ENCODE peak calls at places on chromosomes 4 and X, in four cellular contexts. One of them, this sample, is unnamed.

GRCh38 chr4:47945930-47946726 is 31.7 kb upstream of the NFXL1 start:
- DNase-seq in activated CD8-positive, alpha-beta T cell treated with anti-CD3 and anti-CD28 coated beads, Interleukin-2, amount 10 ng/mL, durations not matched to agents 7 days and 5 days: no peak
- DNase-seq in stimulated activated CD4-positive, alpha-beta T cell treated with anti-CD3 and anti-CD28 coated beads, Interleukin-15, amount 100 ng/mL, for 1 hour: no peak
- DNase-seq in activated effector memory CD4-positive, alpha-beta T cell treated with anti-CD3 and anti-CD28 coated beads, Interleukin-2, amount 50 U/mL, for 16 hours: no peak
- DNase-seq in this sample: no peak

GRCh38 chr4:56999751-57000150 is 21.1 kb downstream of the POLR2B start:
- DNase-seq in activated effector memory CD4-positive, alpha-beta T cell treated with anti-CD3 and anti-CD28 coated beads, Interleukin-2, amount 50 U/mL, for 16 hours: no peak
- DNase-seq in stimulated activated CD4-positive, alpha-beta T cell treated with anti-CD3 and anti-CD28 coated beads, Interleukin-15, amount 100 ng/mL, for 1 hour: no peak
- DNase-seq in activated CD8-positive, alpha-beta T cell treated with anti-CD3 and anti-CD28 coated beads, Interleukin-2, amount 10 ng/mL, durations not matched to agents 7 days and 5 days: no peak
- DNase-seq in this sample: no peak

GRCh38 chr4:181301735-181302380 is 941.3 kb upstream of the TENM3 start:
- DNase-seq in stimulated activated CD4-positive, alpha-beta T cell treated with anti-CD3 and anti-CD28 coated beads, Interleukin-15, amount 100 ng/mL, for 1 hour: no peak
- DNase-seq in activated CD8-positive, alpha-beta T cell treated with anti-CD3 and anti-CD28 coated beads, Interleukin-2, amount 10 ng/mL, durations not matched to agents 7 days and 5 days: peak
- DNase-seq in activated effector memory CD4-positive, alpha-beta T cell treated with anti-CD3 and anti-CD28 coated beads, Interleukin-2, amount 50 U/mL, for 16 hours: no peak
- DNase-seq in this sample: peak

GRCh38 chrX:49251325-49251724 is 13.2 kb downstream of the FOXP3 start:
- DNase-seq in activated CD8-positive, alpha-beta T cell treated with anti-CD3 and anti-CD28 coated beads, Interleukin-2, amount 10 ng/mL, durations not matched to agents 7 days and 5 days: no peak
- DNase-seq in activated effector memory CD4-positive, alpha-beta T cell treated with anti-CD3 and anti-CD28 coated beads, Interleukin-2, amount 50 U/mL, for 16 hours: no peak
- DNase-seq in stimulated activated CD4-positive, alpha-beta T cell treated with anti-CD3 and anti-CD28 coated beads, Interleukin-15, amount 100 ng/mL, for 1 hour: no peak
- DNase-seq in this sample: no peak

GRCh38 chr4:155679343-155679742 is 12.7 kb downstream of the GUCY1A1 start:
- DNase-seq in activated effector memory CD4-positive, alpha-beta T cell treated with anti-CD3 and anti-CD28 coated beads, Interleukin-2, amount 50 U/mL, for 16 hours: no peak
- DNase-seq in stimulated activated CD4-positive, alpha-beta T cell treated with anti-CD3 and anti-CD28 coated beads, Interleukin-15, amount 100 ng/mL, for 1 hour: no peak
- DNase-seq in activated CD8-positive, alpha-beta T cell treated with anti-CD3 and anti-CD28 coated beads, Interleukin-2, amount 10 ng/mL, durations not matched to agents 7 days and 5 days: no peak
- DNase-seq in this sample: no peak

GRCh38 chrX:135421932-135422809 is at the start of gene SMIM10L2A:
- DNase-seq in stimulated activated CD4-positive, alpha-beta T cell treated with anti-CD3 and anti-CD28 coated beads, Interleukin-15, amount 100 ng/mL, for 1 hour: no peak
- DNase-seq in activated CD8-positive, alpha-beta T cell treated with anti-CD3 and anti-CD28 coated beads, Interleukin-2, amount 10 ng/mL, durations not matched to agents 7 days and 5 days: peak
- DNase-seq in activated effector memory CD4-positive, alpha-beta T cell treated with anti-CD3 and anti-CD28 coated beads, Interleukin-2, amount 50 U/mL, for 16 hours: no peak
- DNase-seq in this sample: no peak

GRCh38 chrX:53433651-53434639 is at the start of gene HSD17B10:
- DNase-seq in activated CD8-positive, alpha-beta T cell treated with anti-CD3 and anti-CD28 coated beads, Interleukin-2, amount 10 ng/mL, durations not matched to agents 7 days and 5 days: peak
- DNase-seq in stimulated activated CD4-positive, alpha-beta T cell treated with anti-CD3 and anti-CD28 coated beads, Interleukin-15, amount 100 ng/mL, for 1 hour: peak
- DNase-seq in activated effector memory CD4-positive, alpha-beta T cell treated with anti-CD3 and anti-CD28 coated beads, Interleukin-2, amount 50 U/mL, for 16 hours: peak
- DNase-seq in this sample: peak

GRCh38 chrX:137945470-137945869 is 379.5 kb downstream of the ZIC3 start:
- DNase-seq in activated effector memory CD4-positive, alpha-beta T cell treated with anti-CD3 and anti-CD28 coated beads, Interleukin-2, amount 50 U/mL, for 16 hours: no peak
- DNase-seq in activated CD8-positive, alpha-beta T cell treated with anti-CD3 and anti-CD28 coated beads, Interleukin-2, amount 10 ng/mL, durations not matched to agents 7 days and 5 days: no peak
- DNase-seq in stimulated activated CD4-positive, alpha-beta T cell treated with anti-CD3 and anti-CD28 coated beads, Interleukin-15, amount 100 ng/mL, for 1 hour: no peak
- DNase-seq in this sample: peak

GRCh38 chr4:76624271-76624681 is 189.2 kb downstream of the SHROOM3 start:
- DNase-seq in activated CD8-positive, alpha-beta T cell treated with anti-CD3 and anti-CD28 coated beads, Interleukin-2, amount 10 ng/mL, durations not matched to agents 7 days and 5 days: no peak
- DNase-seq in stimulated activated CD4-positive, alpha-beta T cell treated with anti-CD3 and anti-CD28 coated beads, Interleukin-15, amount 100 ng/mL, for 1 hour: no peak
- DNase-seq in activated effector memory CD4-positive, alpha-beta T cell treated with anti-CD3 and anti-CD28 coated beads, Interleukin-2, amount 50 U/mL, for 16 hours: no peak
- DNase-seq in this sample: no peak

GRCh38 chr4:186723207-186724047 is at the start of gene FAT1:
- DNase-seq in activated CD8-positive, alpha-beta T cell treated with anti-CD3 and anti-CD28 coated beads, Interleukin-2, amount 10 ng/mL, durations not matched to agents 7 days and 5 days: no peak
- DNase-seq in stimulated activated CD4-positive, alpha-beta T cell treated with anti-CD3 and anti-CD28 coated beads, Interleukin-15, amount 100 ng/mL, for 1 hour: no peak
- DNase-seq in activated effector memory CD4-positive, alpha-beta T cell treated with anti-CD3 and anti-CD28 coated beads, Interleukin-2, amount 50 U/mL, for 16 hours: no peak
- DNase-seq in this sample: peak

GRCh38 chrX:111052478-111052877 is 43.5 kb upstream of the PAK3 start:
- DNase-seq in activated effector memory CD4-positive, alpha-beta T cell treated with anti-CD3 and anti-CD28 coated beads, Interleukin-2, amount 50 U/mL, for 16 hours: no peak
- DNase-seq in activated CD8-positive, alpha-beta T cell treated with anti-CD3 and anti-CD28 coated beads, Interleukin-2, amount 10 ng/mL, durations not matched to agents 7 days and 5 days: no peak
- DNase-seq in stimulated activated CD4-positive, alpha-beta T cell treated with anti-CD3 and anti-CD28 coated beads, Interleukin-15, amount 100 ng/mL, for 1 hour: no peak
- DNase-seq in this sample: no peak

GRCh38 chr4:84965558-84966381 is 720 bp downstream of the WDFY3 start:
- DNase-seq in activated effector memory CD4-positive, alpha-beta T cell treated with anti-CD3 and anti-CD28 coated beads, Interleukin-2, amount 50 U/mL, for 16 hours: no peak
- DNase-seq in stimulated activated CD4-positive, alpha-beta T cell treated with anti-CD3 and anti-CD28 coated beads, Interleukin-15, amount 100 ng/mL, for 1 hour: no peak
- DNase-seq in activated CD8-positive, alpha-beta T cell treated with anti-CD3 and anti-CD28 coated beads, Interleukin-2, amount 10 ng/mL, durations not matched to agents 7 days and 5 days: no peak
- DNase-seq in this sample: peak

GRCh38 chr4:147096667-147097604 is 151.3 kb upstream of the TTC29 start:
- DNase-seq in stimulated activated CD4-positive, alpha-beta T cell treated with anti-CD3 and anti-CD28 coated beads, Interleukin-15, amount 100 ng/mL, for 1 hour: no peak
- DNase-seq in activated effector memory CD4-positive, alpha-beta T cell treated with anti-CD3 and anti-CD28 coated beads, Interleukin-2, amount 50 U/mL, for 16 hours: no peak
- DNase-seq in activated CD8-positive, alpha-beta T cell treated with anti-CD3 and anti-CD28 coated beads, Interleukin-2, amount 10 ng/mL, durations not matched to agents 7 days and 5 days: no peak
- DNase-seq in this sample: peak

GRCh38 chrX:153727108-153727931 is 2.7 kb downstream of the ABCD1 start:
- DNase-seq in stimulated activated CD4-positive, alpha-beta T cell treated with anti-CD3 and anti-CD28 coated beads, Interleukin-15, amount 100 ng/mL, for 1 hour: no peak
- DNase-seq in activated effector memory CD4-positive, alpha-beta T cell treated with anti-CD3 and anti-CD28 coated beads, Interleukin-2, amount 50 U/mL, for 16 hours: no peak
- DNase-seq in activated CD8-positive, alpha-beta T cell treated with anti-CD3 and anti-CD28 coated beads, Interleukin-2, amount 10 ng/mL, durations not matched to agents 7 days and 5 days: no peak
- DNase-seq in this sample: peak

GRCh38 chrX:46117234-46117633 is 428.0 kb downstream of the ZNF674 start:
- DNase-seq in activated effector memory CD4-positive, alpha-beta T cell treated with anti-CD3 and anti-CD28 coated beads, Interleukin-2, amount 50 U/mL, for 16 hours: no peak
- DNase-seq in activated CD8-positive, alpha-beta T cell treated with anti-CD3 and anti-CD28 coated beads, Interleukin-2, amount 10 ng/mL, durations not matched to agents 7 days and 5 days: no peak
- DNase-seq in stimulated activated CD4-positive, alpha-beta T cell treated with anti-CD3 and anti-CD28 coated beads, Interleukin-15, amount 100 ng/mL, for 1 hour: no peak
- DNase-seq in this sample: no peak

GRCh38 chrX:105323951-105324350 is 103.5 kb upstream of the TEX13A start:
- DNase-seq in stimulated activated CD4-positive, alpha-beta T cell treated with anti-CD3 and anti-CD28 coated beads, Interleukin-15, amount 100 ng/mL, for 1 hour: no peak
- DNase-seq in activated CD8-positive, alpha-beta T cell treated with anti-CD3 and anti-CD28 coated beads, Interleukin-2, amount 10 ng/mL, durations not matched to agents 7 days and 5 days: no peak
- DNase-seq in activated effector memory CD4-positive, alpha-beta T cell treated with anti-CD3 and anti-CD28 coated beads, Interleukin-2, amount 50 U/mL, for 16 hours: no peak
- DNase-seq in this sample: no peak

GRCh38 chr4:41122309-41122708 is 92.0 kb downstream of the APBB2 start:
- DNase-seq in activated CD8-positive, alpha-beta T cell treated with anti-CD3 and anti-CD28 coated beads, Interleukin-2, amount 10 ng/mL, durations not matched to agents 7 days and 5 days: no peak
- DNase-seq in stimulated activated CD4-positive, alpha-beta T cell treated with anti-CD3 and anti-CD28 coated beads, Interleukin-15, amount 100 ng/mL, for 1 hour: no peak
- DNase-seq in activated effector memory CD4-positive, alpha-beta T cell treated with anti-CD3 and anti-CD28 coated beads, Interleukin-2, amount 50 U/mL, for 16 hours: no peak
- DNase-seq in this sample: no peak

GRCh38 chr4:25821899-25822298 is 40.9 kb downstream of the SEL1L3 start:
- DNase-seq in activated effector memory CD4-positive, alpha-beta T cell treated with anti-CD3 and anti-CD28 coated beads, Interleukin-2, amount 50 U/mL, for 16 hours: no peak
- DNase-seq in stimulated activated CD4-positive, alpha-beta T cell treated with anti-CD3 and anti-CD28 coated beads, Interleukin-15, amount 100 ng/mL, for 1 hour: no peak
- DNase-seq in activated CD8-positive, alpha-beta T cell treated with anti-CD3 and anti-CD28 coated beads, Interleukin-2, amount 10 ng/mL, durations not matched to agents 7 days and 5 days: no peak
- DNase-seq in this sample: no peak

GRCh38 chrX:31123335-31123734 is 51.5 kb upstream of the FTHL17 start:
- DNase-seq in activated effector memory CD4-positive, alpha-beta T cell treated with anti-CD3 and anti-CD28 coated beads, Interleukin-2, amount 50 U/mL, for 16 hours: no peak
- DNase-seq in activated CD8-positive, alpha-beta T cell treated with anti-CD3 and anti-CD28 coated beads, Interleukin-2, amount 10 ng/mL, durations not matched to agents 7 days and 5 days: no peak
- DNase-seq in stimulated activated CD4-positive, alpha-beta T cell treated with anti-CD3 and anti-CD28 coated beads, Interleukin-15, amount 100 ng/mL, for 1 hour: no peak
- DNase-seq in this sample: no peak

GRCh38 chr4:113325876-113326615 is 276.6 kb downstream of the ANK2 start:
- DNase-seq in stimulated activated CD4-positive, alpha-beta T cell treated with anti-CD3 and anti-CD28 coated beads, Interleukin-15, amount 100 ng/mL, for 1 hour: no peak
- DNase-seq in activated effector memory CD4-positive, alpha-beta T cell treated with anti-CD3 and anti-CD28 coated beads, Interleukin-2, amount 50 U/mL, for 16 hours: no peak
- DNase-seq in activated CD8-positive, alpha-beta T cell treated with anti-CD3 and anti-CD28 coated beads, Interleukin-2, amount 10 ng/mL, durations not matched to agents 7 days and 5 days: no peak
- DNase-seq in this sample: no peak

GRCh38 chr4:7324651-7325121 is 110.0 kb downstream of the PSAPL1 start:
- DNase-seq in activated CD8-positive, alpha-beta T cell treated with anti-CD3 and anti-CD28 coated beads, Interleukin-2, amount 10 ng/mL, durations not matched to agents 7 days and 5 days: no peak
- DNase-seq in stimulated activated CD4-positive, alpha-beta T cell treated with anti-CD3 and anti-CD28 coated beads, Interleukin-15, amount 100 ng/mL, for 1 hour: no peak
- DNase-seq in activated effector memory CD4-positive, alpha-beta T cell treated with anti-CD3 and anti-CD28 coated beads, Interleukin-2, amount 50 U/mL, for 16 hours: no peak
- DNase-seq in this sample: no peak

GRCh38 chrX:150506486-150506885 is 61.9 kb upstream of the MTM1 start:
- DNase-seq in stimulated activated CD4-positive, alpha-beta T cell treated with anti-CD3 and anti-CD28 coated beads, Interleukin-15, amount 100 ng/mL, for 1 hour: no peak
- DNase-seq in activated effector memory CD4-positive, alpha-beta T cell treated with anti-CD3 and anti-CD28 coated beads, Interleukin-2, amount 50 U/mL, for 16 hours: no peak
- DNase-seq in activated CD8-positive, alpha-beta T cell treated with anti-CD3 and anti-CD28 coated beads, Interleukin-2, amount 10 ng/mL, durations not matched to agents 7 days and 5 days: no peak
- DNase-seq in this sample: no peak

GRCh38 chr4:3531306-3531886 is 826 bp downstream of the LRPAP1 start:
- DNase-seq in activated effector memory CD4-positive, alpha-beta T cell treated with anti-CD3 and anti-CD28 coated beads, Interleukin-2, amount 50 U/mL, for 16 hours: no peak
- DNase-seq in stimulated activated CD4-positive, alpha-beta T cell treated with anti-CD3 and anti-CD28 coated beads, Interleukin-15, amount 100 ng/mL, for 1 hour: no peak
- DNase-seq in activated CD8-positive, alpha-beta T cell treated with anti-CD3 and anti-CD28 coated beads, Interleukin-2, amount 10 ng/mL, durations not matched to agents 7 days and 5 days: no peak
- DNase-seq in this sample: no peak

GRCh38 chrX:130974323-130974722 is 71.3 kb upstream of the ENOX2 start:
- DNase-seq in activated CD8-positive, alpha-beta T cell treated with anti-CD3 and anti-CD28 coated beads, Interleukin-2, amount 10 ng/mL, durations not matched to agents 7 days and 5 days: no peak
- DNase-seq in activated effector memory CD4-positive, alpha-beta T cell treated with anti-CD3 and anti-CD28 coated beads, Interleukin-2, amount 50 U/mL, for 16 hours: no peak
- DNase-seq in stimulated activated CD4-positive, alpha-beta T cell treated with anti-CD3 and anti-CD28 coated beads, Interleukin-15, amount 100 ng/mL, for 1 hour: no peak
- DNase-seq in this sample: no peak

GRCh38 chr4:10118355-10119004 is 1.9 kb upstream of the WDR1 start:
- DNase-seq in activated CD8-positive, alpha-beta T cell treated with anti-CD3 and anti-CD28 coated beads, Interleukin-2, amount 10 ng/mL, durations not matched to agents 7 days and 5 days: peak
- DNase-seq in activated effector memory CD4-positive, alpha-beta T cell treated with anti-CD3 and anti-CD28 coated beads, Interleukin-2, amount 50 U/mL, for 16 hours: no peak
- DNase-seq in stimulated activated CD4-positive, alpha-beta T cell treated with anti-CD3 and anti-CD28 coated beads, Interleukin-15, amount 100 ng/mL, for 1 hour: no peak
- DNase-seq in this sample: no peak

GRCh38 chrX:110180176-110180927 is 137.5 kb downstream of the AMMECR1 start:
- DNase-seq in activated CD8-positive, alpha-beta T cell treated with anti-CD3 and anti-CD28 coated beads, Interleukin-2, amount 10 ng/mL, durations not matched to agents 7 days and 5 days: no peak
- DNase-seq in activated effector memory CD4-positive, alpha-beta T cell treated with anti-CD3 and anti-CD28 coated beads, Interleukin-2, amount 50 U/mL, for 16 hours: no peak
- DNase-seq in stimulated activated CD4-positive, alpha-beta T cell treated with anti-CD3 and anti-CD28 coated beads, Interleukin-15, amount 100 ng/mL, for 1 hour: no peak
- DNase-seq in this sample: no peak

GRCh38 chr4:74327751-74328150 is 19.5 kb downstream of the EPGN start:
- DNase-seq in activated CD8-positive, alpha-beta T cell treated with anti-CD3 and anti-CD28 coated beads, Interleukin-2, amount 10 ng/mL, durations not matched to agents 7 days and 5 days: no peak
- DNase-seq in stimulated activated CD4-positive, alpha-beta T cell treated with anti-CD3 and anti-CD28 coated beads, Interleukin-15, amount 100 ng/mL, for 1 hour: no peak
- DNase-seq in activated effector memory CD4-positive, alpha-beta T cell treated with anti-CD3 and anti-CD28 coated beads, Interleukin-2, amount 50 U/mL, for 16 hours: no peak
- DNase-seq in this sample: no peak

GRCh38 chrX:95903490-95903889 is 781.2 kb upstream of the DIAPH2 start:
- DNase-seq in stimulated activated CD4-positive, alpha-beta T cell treated with anti-CD3 and anti-CD28 coated beads, Interleukin-15, amount 100 ng/mL, for 1 hour: no peak
- DNase-seq in activated effector memory CD4-positive, alpha-beta T cell treated with anti-CD3 and anti-CD28 coated beads, Interleukin-2, amount 50 U/mL, for 16 hours: no peak
- DNase-seq in activated CD8-positive, alpha-beta T cell treated with anti-CD3 and anti-CD28 coated beads, Interleukin-2, amount 10 ng/mL, durations not matched to agents 7 days and 5 days: no peak
- DNase-seq in this sample: no peak

GRCh38 chr4:112340048-112340447 is 42.9 kb downstream of the ALPK1 start:
- DNase-seq in activated effector memory CD4-positive, alpha-beta T cell treated with anti-CD3 and anti-CD28 coated beads, Interleukin-2, amount 50 U/mL, for 16 hours: no peak
- DNase-seq in activated CD8-positive, alpha-beta T cell treated with anti-CD3 and anti-CD28 coated beads, Interleukin-2, amount 10 ng/mL, durations not matched to agents 7 days and 5 days: no peak
- DNase-seq in stimulated activated CD4-positive, alpha-beta T cell treated with anti-CD3 and anti-CD28 coated beads, Interleukin-15, amount 100 ng/mL, for 1 hour: no peak
- DNase-seq in this sample: no peak

GRCh38 chrX:49205443-49205842 is 5.5 kb upstream of the SYP start:
- DNase-seq in activated effector memory CD4-positive, alpha-beta T cell treated with anti-CD3 and anti-CD28 coated beads, Interleukin-2, amount 50 U/mL, for 16 hours: no peak
- DNase-seq in activated CD8-positive, alpha-beta T cell treated with anti-CD3 and anti-CD28 coated beads, Interleukin-2, amount 10 ng/mL, durations not matched to agents 7 days and 5 days: no peak
- DNase-seq in stimulated activated CD4-positive, alpha-beta T cell treated with anti-CD3 and anti-CD28 coated beads, Interleukin-15, amount 100 ng/mL, for 1 hour: no peak
- DNase-seq in this sample: no peak

GRCh38 chr4:67167849-67168248 is 377.5 kb downstream of the CENPC start:
- DNase-seq in activated effector memory CD4-positive, alpha-beta T cell treated with anti-CD3 and anti-CD28 coated beads, Interleukin-2, amount 50 U/mL, for 16 hours: no peak
- DNase-seq in activated CD8-positive, alpha-beta T cell treated with anti-CD3 and anti-CD28 coated beads, Interleukin-2, amount 10 ng/mL, durations not matched to agents 7 days and 5 days: no peak
- DNase-seq in stimulated activated CD4-positive, alpha-beta T cell treated with anti-CD3 and anti-CD28 coated beads, Interleukin-15, amount 100 ng/mL, for 1 hour: no peak
- DNase-seq in this sample: no peak

GRCh38 chr4:67428819-67429218 is 116.5 kb downstream of the CENPC start:
- DNase-seq in stimulated activated CD4-positive, alpha-beta T cell treated with anti-CD3 and anti-CD28 coated beads, Interleukin-15, amount 100 ng/mL, for 1 hour: no peak
- DNase-seq in activated CD8-positive, alpha-beta T cell treated with anti-CD3 and anti-CD28 coated beads, Interleukin-2, amount 10 ng/mL, durations not matched to agents 7 days and 5 days: no peak
- DNase-seq in activated effector memory CD4-positive, alpha-beta T cell treated with anti-CD3 and anti-CD28 coated beads, Interleukin-2, amount 50 U/mL, for 16 hours: no peak
- DNase-seq in this sample: no peak

GRCh38 chr4:130026185-130026584 is 930.2 kb downstream of the C4orf33 start:
- DNase-seq in activated CD8-positive, alpha-beta T cell treated with anti-CD3 and anti-CD28 coated beads, Interleukin-2, amount 10 ng/mL, durations not matched to agents 7 days and 5 days: no peak
- DNase-seq in activated effector memory CD4-positive, alpha-beta T cell treated with anti-CD3 and anti-CD28 coated beads, Interleukin-2, amount 50 U/mL, for 16 hours: no peak
- DNase-seq in stimulated activated CD4-positive, alpha-beta T cell treated with anti-CD3 and anti-CD28 coated beads, Interleukin-15, amount 100 ng/mL, for 1 hour: no peak
- DNase-seq in this sample: peak

GRCh38 chr4:20464381-20464780 is 212.7 kb downstream of the SLIT2 start:
- DNase-seq in activated effector memory CD4-positive, alpha-beta T cell treated with anti-CD3 and anti-CD28 coated beads, Interleukin-2, amount 50 U/mL, for 16 hours: no peak
- DNase-seq in activated CD8-positive, alpha-beta T cell treated with anti-CD3 and anti-CD28 coated beads, Interleukin-2, amount 10 ng/mL, durations not matched to agents 7 days and 5 days: no peak
- DNase-seq in stimulated activated CD4-positive, alpha-beta T cell treated with anti-CD3 and anti-CD28 coated beads, Interleukin-15, amount 100 ng/mL, for 1 hour: no peak
- DNase-seq in this sample: no peak

GRCh38 chr4:39825741-39826231 is 127.8 kb downstream of the UBE2K start:
- DNase-seq in activated CD8-positive, alpha-beta T cell treated with anti-CD3 and anti-CD28 coated beads, Interleukin-2, amount 10 ng/mL, durations not matched to agents 7 days and 5 days: no peak
- DNase-seq in activated effector memory CD4-positive, alpha-beta T cell treated with anti-CD3 and anti-CD28 coated beads, Interleukin-2, amount 50 U/mL, for 16 hours: no peak
- DNase-seq in stimulated activated CD4-positive, alpha-beta T cell treated with anti-CD3 and anti-CD28 coated beads, Interleukin-15, amount 100 ng/mL, for 1 hour: no peak
- DNase-seq in this sample: no peak

GRCh38 chr4:1490011-1490905 is 84.0 kb upstream of the NKX1-1 start:
- DNase-seq in activated effector memory CD4-positive, alpha-beta T cell treated with anti-CD3 and anti-CD28 coated beads, Interleukin-2, amount 50 U/mL, for 16 hours: peak
- DNase-seq in activated CD8-positive, alpha-beta T cell treated with anti-CD3 and anti-CD28 coated beads, Interleukin-2, amount 10 ng/mL, durations not matched to agents 7 days and 5 days: no peak
- DNase-seq in stimulated activated CD4-positive, alpha-beta T cell treated with anti-CD3 and anti-CD28 coated beads, Interleukin-15, amount 100 ng/mL, for 1 hour: no peak
- DNase-seq in this sample: no peak

GRCh38 chr4:170581322-170581721 is 491.6 kb upstream of the AADAT start:
- DNase-seq in activated effector memory CD4-positive, alpha-beta T cell treated with anti-CD3 and anti-CD28 coated beads, Interleukin-2, amount 50 U/mL, for 16 hours: no peak
- DNase-seq in activated CD8-positive, alpha-beta T cell treated with anti-CD3 and anti-CD28 coated beads, Interleukin-2, amount 10 ng/mL, durations not matched to agents 7 days and 5 days: no peak
- DNase-seq in stimulated activated CD4-positive, alpha-beta T cell treated with anti-CD3 and anti-CD28 coated beads, Interleukin-15, amount 100 ng/mL, for 1 hour: no peak
- DNase-seq in this sample: no peak